ENCODE peak calls at places on chromosomes 12 and 14, in eight cellular contexts. A is lung; G is CD4-positive, alpha-beta memory T cell; R is transverse colon; T is adipocyte; I is H9; O is Karpas-422; Q is A549. B is an unnamed sample. For H3K4me1, the result is how much of the 10 kb centered on the place peaks cover.

GRCh38 chr14:68876976-68877375 is 84.1 kb upstream of the ZFP36L1 start:
- DNase-seq in A (no peak), G (no peak), R (no peak), T (no peak), I (no peak), O (no peak), Q (no peak), B (no peak)

GRCh38 chr12:108573310-108573709 is 10.9 kb downstream of the ISCU start:
- DNase-seq in A (no peak), G (no peak), R (no peak), T (no peak), I (no peak), O (no peak), Q (no peak), B (no peak)

GRCh38 chr12:112537710-112538396 is 119.1 kb downstream of the PTPN11 start:
- DNase-seq in A (peak), G (no peak), R (no peak), T (peak), I (peak), O (no peak), Q (no peak), B (no peak)

GRCh38 chr12:120534703-120535655 is 823 bp downstream of the RNF10 start:
- DNase-seq in A (peak), G (peak), R (peak), T (peak), I (peak), O (peak), Q (peak), B (peak)

GRCh38 chr14:26137161-26137560 is 460.7 kb downstream of the NOVA1 start:
- DNase-seq in A (no peak), G (no peak), R (no peak), T (no peak), I (no peak), O (peak), Q (no peak), B (no peak)

GRCh38 chr12:12990700-12991468 is 9.2 kb downstream of the HEBP1 start:
- DNase-seq in A (peak), G (no peak), R (no peak), T (no peak), I (no peak), O (no peak), Q (no peak), B (no peak)

GRCh38 chr12:2198088-2198501 is 145.3 kb downstream of the CACNA1C start:
- DNase-seq in A (no peak), G (no peak), R (no peak), T (peak), I (peak), O (no peak), Q (no peak), B (no peak)

GRCh38 chr12:123132951-123133619 is 17.8 kb downstream of the PITPNM2 start:
- DNase-seq in A (no peak), G (no peak), R (no peak), T (no peak), I (no peak), O (no peak), Q (no peak), B (no peak)

GRCh38 chr12:9829483-9829882 is 2.2 kb downstream of the KLRF1 start:
- DNase-seq in A (no peak), G (no peak), R (no peak), T (no peak), I (no peak), O (no peak), Q (no peak), B (no peak)

GRCh38 chr12:68904351-68904982 is 28.5 kb downstream of the CPM start:
- DNase-seq in A (no peak), G (no peak), R (no peak), T (no peak), I (no peak), O (no peak), Q (no peak), B (no peak)

GRCh38 chr12:79183003-79183402 is 318.4 kb downstream of the SYT1 start:
- DNase-seq in A (no peak), G (no peak), R (no peak), T (peak), I (no peak), O (no peak), Q (no peak), B (no peak)

DNA sequence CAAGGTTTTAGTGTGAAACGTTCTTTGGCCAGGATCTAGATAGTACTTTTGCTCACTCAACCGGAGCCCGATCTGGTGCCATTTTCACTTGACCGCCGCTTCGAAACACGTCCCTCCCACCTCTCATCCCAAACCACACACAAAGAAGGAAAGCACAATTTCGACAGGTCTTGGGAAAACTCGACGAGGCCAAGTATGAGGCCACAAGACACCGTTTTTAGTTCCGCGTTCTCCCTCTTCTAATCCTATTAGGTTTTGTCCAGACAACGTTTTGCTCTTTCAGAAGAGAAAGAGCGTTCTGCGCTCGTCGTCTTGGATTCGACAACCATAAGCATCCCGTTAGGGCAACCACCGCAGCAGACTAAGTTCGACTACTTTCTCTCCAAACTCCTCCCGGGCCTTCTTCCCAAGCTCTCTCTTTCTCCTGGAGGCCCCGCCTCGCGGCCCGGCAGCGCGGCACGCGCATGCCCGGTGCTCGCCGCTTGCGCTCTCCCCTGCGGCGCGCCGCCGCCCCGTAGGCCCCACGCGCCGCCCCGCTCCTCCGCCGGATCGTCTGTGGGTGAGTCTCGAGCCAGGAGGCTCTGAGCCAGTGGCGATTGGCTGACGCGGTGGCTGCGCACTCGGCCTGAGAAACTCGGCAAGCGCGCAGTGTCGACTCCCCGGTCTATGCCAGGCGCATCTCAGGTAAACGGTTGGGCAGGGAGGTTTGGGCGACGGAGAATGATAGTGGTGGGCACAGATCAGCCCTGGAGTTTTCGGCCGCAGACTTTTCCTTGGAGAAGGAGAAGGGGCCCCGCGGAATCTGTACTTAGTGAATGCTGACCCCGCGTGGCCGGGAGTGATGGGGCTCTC is at the start of gene MIPOL1:
- DNase-seq in A (peak), G (peak), R (peak), T (peak), I (peak), O (no peak), Q (peak), B (no peak)
- H3K4me1 ChIP-seq in A (under half), G (under half), R (under half), T (under half), I (under half), O (under half), Q (under half), B (under half)

GRCh38 chr12:117098361-117099217 is 627 bp downstream of the TESC start:
- DNase-seq in A (no peak), G (peak), R (peak), T (peak), I (no peak), O (peak), Q (peak), B (no peak)
- H3K4me1 ChIP-seq in A (under half), G (under half), R (under half), T (under half), I (under half), O (under half), Q (under half), B (under half)

DNA sequence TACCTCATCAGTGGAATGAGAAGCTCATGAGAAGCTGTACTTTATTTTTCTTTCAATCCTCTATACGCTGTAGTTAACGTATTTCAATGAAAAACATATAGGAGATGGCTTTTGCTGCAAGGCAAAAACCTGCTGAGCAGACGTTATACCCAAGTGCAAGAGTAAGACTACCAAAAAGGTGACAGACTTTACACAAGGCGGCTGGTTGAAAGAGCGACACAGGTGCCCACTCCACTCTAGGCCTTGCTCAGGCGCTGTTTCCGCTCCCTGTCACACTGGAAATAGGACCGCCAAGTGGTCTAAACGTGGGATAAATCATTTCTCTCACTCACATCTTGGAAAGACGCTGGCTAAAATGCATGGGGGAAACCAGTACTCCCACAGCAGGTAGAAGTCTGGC is 54.5 kb downstream of the PPP2R5C start:
- DNase-seq in A (no peak), G (no peak), R (no peak), T (no peak), I (no peak), O (no peak), Q (no peak), B (no peak)
- H3K4me1 ChIP-seq in A (under half), G (half or more), R (under half), T (under half), I (under half), O (half or more), Q (under half), B (half or more)

GRCh38 chr12:118355838-118356237 is 16.9 kb downstream of the TAOK3 start:
- DNase-seq in A (no peak), G (no peak), R (no peak), T (no peak), I (no peak), O (no peak), Q (no peak), B (no peak)
- H3K4me1 ChIP-seq in A (under half), G (under half), R (under half), T (under half), I (under half), O (under half), Q (under half), B (under half)

GRCh38 chr14:34368115-34368970 is 93.7 kb downstream of the SPTSSA start:
- DNase-seq in A (no peak), G (no peak), R (peak), T (peak), I (no peak), O (no peak), Q (no peak), B (no peak)
- H3K4me1 ChIP-seq in A (under half), G (under half), R (under half), T (under half), I (under half), O (under half), Q (under half), B (under half)

DNA sequence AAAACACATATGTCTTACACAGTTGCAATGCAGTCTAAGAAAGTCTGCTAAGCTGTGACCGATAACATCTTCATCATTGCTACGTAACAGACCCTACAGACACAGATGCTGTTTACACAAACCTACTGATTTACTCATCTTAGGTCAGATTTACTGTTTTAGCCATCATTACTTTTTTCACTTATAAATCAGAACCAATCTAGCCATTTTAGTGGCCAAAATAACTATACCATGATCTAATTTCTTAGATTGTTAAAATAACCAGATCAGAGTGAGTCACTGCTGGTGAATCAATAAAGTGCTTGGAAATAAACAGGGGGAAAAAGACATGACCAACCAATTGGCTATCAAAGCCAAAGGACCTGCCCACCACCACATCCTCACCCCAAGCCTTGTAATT is 56.9 kb upstream of the FOXN3 start:
- DNase-seq in A (no peak), G (no peak), R (no peak), T (no peak), I (no peak), O (no peak), Q (no peak), B (no peak)
- H3K4me1 ChIP-seq in A (under half), G (under half), R (under half), T (under half), I (under half), O (under half), Q (under half), B (under half)

DNA sequence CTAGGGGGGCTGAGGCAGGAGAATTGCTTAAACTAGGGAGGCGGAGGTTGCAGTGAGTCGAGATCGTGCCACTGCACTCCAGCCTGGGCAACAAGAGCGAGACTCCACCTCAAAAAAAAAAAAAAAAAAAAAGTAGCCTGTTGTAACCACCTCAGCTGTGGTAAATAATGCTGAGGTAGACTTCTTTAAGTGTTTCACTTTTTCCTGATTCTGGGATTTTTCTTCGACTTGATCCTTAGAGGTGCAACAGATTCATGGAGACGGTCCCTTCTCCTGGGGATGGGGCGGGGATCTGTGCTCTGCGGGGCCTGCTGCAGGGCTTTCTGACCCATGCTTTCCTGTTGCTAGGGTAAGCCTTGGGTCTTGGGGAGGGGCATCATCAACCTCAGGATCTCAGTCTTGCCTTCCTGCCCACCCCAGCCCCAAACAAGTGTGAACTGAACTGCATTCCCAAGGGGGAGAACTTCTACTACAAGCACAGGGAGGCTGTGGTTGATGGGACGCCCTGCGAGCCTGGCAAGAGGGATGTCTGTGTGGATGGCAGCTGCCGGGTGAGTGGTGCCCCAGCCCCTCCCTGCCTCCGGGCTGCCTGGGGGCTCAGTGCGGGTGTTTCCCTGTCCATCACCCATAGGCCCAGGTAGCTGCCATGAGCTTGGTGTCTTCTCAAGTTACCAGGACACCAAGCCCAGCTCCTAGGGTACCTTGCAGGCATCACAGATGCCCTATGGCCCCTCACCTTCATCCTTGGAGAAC is 12.4 kb downstream of the PAPLN start:
- DNase-seq in A (no peak), G (no peak), R (no peak), T (no peak), I (no peak), O (no peak), Q (no peak), B (no peak)
- H3K4me1 ChIP-seq in A (under half), G (under half), R (under half), T (under half), I (under half), O (under half), Q (under half), B (under half)

B was measured in effector memory CD4-positive, alpha-beta T cell.